ENCODE peak calls at places on chromosome 7, in nine cellular contexts. I is HCT116, Y is WERI-Rb-1, C is left ventricle myocardium inferior, E is fibroblast of lung, G is sigmoid colon, H is adrenal gland, J is esophagus squamous epithelium, V is psoas muscle. O is an unnamed sample.
A peak's percentile ranks its signal among the peaks of the same experiment; 100 is the strongest.

GRCh38 chr7:108454674-108455523 is 1.3 kb downstream of the NRCAM start:
- DNase-seq in I (no peak), Y (peak; percentile 52), C (no peak), E (peak; percentile 54), G (no peak), H (peak; percentile 50), J (no peak), V (no peak), O (no peak)

GRCh38 chr7:94584113-94584512 is 71.8 kb downstream of the SGCE start:
- DNase-seq in I (no peak), Y (no peak), C (no peak), E (peak; percentile 47), G (no peak), H (no peak), J (no peak), V (no peak), O (no peak)

GRCh38 chr7:36208997-36209813 is 56.2 kb downstream of the EEPD1 start:
- DNase-seq in I (no peak), Y (no peak), C (no peak), E (peak; percentile 23), G (peak; percentile 22), H (no peak), J (no peak), V (no peak), O (no peak)

GRCh38 chr7:29140873-29141468 is 5.4 kb downstream of the CPVL start:
- DNase-seq in I (no peak), Y (no peak), C (no peak), E (no peak), G (no peak), H (peak; percentile 19), J (no peak), V (no peak), O (no peak)

GRCh38 chr7:108088729-108089128 is 41.4 kb downstream of the LAMB4 start:
- DNase-seq in I (no peak), Y (no peak), C (no peak), E (peak; percentile 44), G (no peak), H (no peak), J (no peak), V (no peak), O (no peak)

GRCh38 chr7:133484135-133484534 is 231.3 kb downstream of the EXOC4 start:
- DNase-seq in I (no peak), Y (peak; percentile 12), C (no peak), E (peak; percentile 77), G (no peak), H (no peak), J (no peak), V (no peak), O (no peak)

GRCh38 chr7:40350100-40350499 is 215.3 kb downstream of the SUGCT start:
- DNase-seq in I (no peak), Y (no peak), C (no peak), E (no peak), G (no peak), H (no peak), J (no peak), V (no peak), O (no peak)

GRCh38 chr7:143490719-143491306 is 13.1 kb downstream of the TAS2R41 start:
- DNase-seq in I (no peak), Y (peak; percentile 57), C (no peak), E (no peak), G (no peak), H (no peak), J (no peak), V (no peak), O (no peak)

GRCh38 chr7:111741811-111742240 is 179.5 kb upstream of the IMMP2L start:
- DNase-seq in I (peak; percentile 75), Y (peak; percentile 61), C (no peak), E (peak; percentile 63), G (peak; percentile 72), H (peak; percentile 58), J (no peak), V (no peak), O (no peak)

GRCh38 chr7:90833443-90833842 is 237.3 kb downstream of the CDK14 start:
- DNase-seq in I (no peak), Y (no peak), C (no peak), E (peak; percentile 76), G (no peak), H (no peak), J (no peak), V (no peak), O (no peak)

GRCh38 chr7:141264511-141264910 is 190.6 kb downstream of the TMEM178B start:
- DNase-seq in I (no peak), Y (no peak), C (no peak), E (no peak), G (no peak), H (no peak), J (no peak), V (no peak), O (no peak)

GRCh38 chr7:70660154-70660818 is 471.7 kb upstream of the GALNT17 start:
- DNase-seq in I (no peak), Y (no peak), C (no peak), E (no peak), G (no peak), H (no peak), J (no peak), V (no peak), O (no peak)

GRCh38 chr7:87060288-87060537 is 759 bp upstream of the ELAPOR2 start:
- DNase-seq in I (no peak), Y (no peak), C (no peak), E (no peak), G (no peak), H (no peak), J (no peak), V (no peak), O (no peak)

GRCh38 chr7:158083526-158084310 is 503.9 kb downstream of the PTPRN2 start:
- DNase-seq in I (no peak), Y (no peak), C (no peak), E (no peak), G (peak; percentile 40), H (no peak), J (no peak), V (no peak), O (no peak)

GRCh38 chr7:23972057-23972456 is 262.0 kb downstream of the STK31 start:
- DNase-seq in I (no peak), Y (no peak), C (no peak), E (no peak), G (no peak), H (no peak), J (no peak), V (no peak), O (no peak)

GRCh38 chr7:33157311-33157710 is 27.9 kb downstream of the BBS9 start:
- DNase-seq in I (no peak), Y (no peak), C (no peak), E (peak; percentile 19), G (no peak), H (no peak), J (no peak), V (no peak), O (no peak)

GRCh38 chr7:4017081-4017480 is 665.0 kb upstream of the FOXK1 start:
- DNase-seq in I (no peak), Y (no peak), C (no peak), E (no peak), G (no peak), H (no peak), J (no peak), V (no peak), O (no peak)

GRCh38 chr7:151693140-151693539 is 173.4 kb upstream of the RHEB start:
- DNase-seq in I (no peak), Y (no peak), C (peak; percentile 27), E (no peak), G (no peak), H (no peak), J (no peak), V (no peak), O (no peak)
- H3K27ac ChIP-seq in I (no peak overlapping the region), Y (no peak overlapping the region), C (peak overlapping the region; percentile 87), E (no peak overlapping the region), G (no peak overlapping the region), H (no peak overlapping the region), J (no peak overlapping the region), V (no peak overlapping the region), O (no peak overlapping the region)

DNA sequence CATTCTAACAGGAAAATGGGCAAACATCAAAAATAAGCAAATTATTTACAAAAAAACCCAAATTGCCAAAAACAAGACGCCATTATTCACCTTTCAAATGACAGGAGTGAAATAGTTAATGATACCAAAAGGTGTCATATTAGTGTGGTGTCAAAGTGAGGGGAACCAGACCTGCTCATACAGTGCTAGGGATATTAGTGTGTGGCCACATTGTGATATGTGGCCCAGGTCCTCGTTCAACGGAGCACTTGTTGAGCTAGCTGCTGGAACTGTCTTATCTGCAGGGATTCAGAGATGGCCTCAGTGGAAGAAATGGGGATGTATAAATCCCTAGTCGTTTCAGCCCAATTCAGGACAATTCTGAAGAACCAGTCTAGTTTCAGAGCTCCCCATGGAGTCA is 41.2 kb downstream of the GPR85 start:
- DNase-seq in I (no peak), Y (no peak), C (no peak), E (no peak), G (no peak), H (no peak), J (no peak), V (no peak), O (no peak)
- TF ChIP-seq CTCF in I (no peak), Y (no peak), C (no peak), E (no peak), G (no peak), H (no peak), J (no peak), V (no peak), O (no peak)

DNA sequence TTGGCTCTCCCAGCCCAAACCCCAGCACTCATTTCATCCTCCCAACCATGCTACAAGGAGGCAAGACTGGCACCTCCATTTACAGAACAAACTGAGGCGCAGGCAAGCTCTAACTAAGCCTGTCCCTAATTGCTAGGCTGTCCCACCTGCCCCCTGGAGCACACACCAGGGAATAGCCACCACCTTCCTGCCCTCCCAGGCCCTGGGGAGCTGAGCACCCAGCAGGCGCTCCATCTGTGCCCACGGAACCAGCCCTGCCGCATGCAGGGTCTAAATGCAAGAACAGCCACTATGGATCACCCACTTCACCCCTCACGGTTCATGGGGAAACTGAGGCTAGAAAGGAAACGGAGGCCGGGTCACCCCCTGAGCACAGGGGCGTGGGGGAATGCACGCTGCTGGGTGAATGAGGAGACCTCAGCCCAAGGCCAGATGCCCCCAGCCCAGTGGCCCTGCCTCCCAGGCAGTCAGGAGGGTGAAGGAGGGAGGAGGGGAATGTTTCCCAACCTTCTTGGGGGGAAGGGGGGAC is 16.5 kb downstream of the PDGFA start:
- DNase-seq in I (no peak), Y (no peak), C (no peak), E (no peak), G (peak; percentile 58), H (no peak), J (no peak), V (peak; percentile 12), O (peak; percentile 69)
- H3K27ac ChIP-seq in I (no peak overlapping the region), Y (no peak overlapping the region), C (peak overlapping the region; percentile 40), E (no peak overlapping the region), G (peak overlapping the region; percentile 46), H (no peak overlapping the region), J (no peak overlapping the region), V (no peak overlapping the region), O (peak overlapping the region; percentile 75)

DNA sequence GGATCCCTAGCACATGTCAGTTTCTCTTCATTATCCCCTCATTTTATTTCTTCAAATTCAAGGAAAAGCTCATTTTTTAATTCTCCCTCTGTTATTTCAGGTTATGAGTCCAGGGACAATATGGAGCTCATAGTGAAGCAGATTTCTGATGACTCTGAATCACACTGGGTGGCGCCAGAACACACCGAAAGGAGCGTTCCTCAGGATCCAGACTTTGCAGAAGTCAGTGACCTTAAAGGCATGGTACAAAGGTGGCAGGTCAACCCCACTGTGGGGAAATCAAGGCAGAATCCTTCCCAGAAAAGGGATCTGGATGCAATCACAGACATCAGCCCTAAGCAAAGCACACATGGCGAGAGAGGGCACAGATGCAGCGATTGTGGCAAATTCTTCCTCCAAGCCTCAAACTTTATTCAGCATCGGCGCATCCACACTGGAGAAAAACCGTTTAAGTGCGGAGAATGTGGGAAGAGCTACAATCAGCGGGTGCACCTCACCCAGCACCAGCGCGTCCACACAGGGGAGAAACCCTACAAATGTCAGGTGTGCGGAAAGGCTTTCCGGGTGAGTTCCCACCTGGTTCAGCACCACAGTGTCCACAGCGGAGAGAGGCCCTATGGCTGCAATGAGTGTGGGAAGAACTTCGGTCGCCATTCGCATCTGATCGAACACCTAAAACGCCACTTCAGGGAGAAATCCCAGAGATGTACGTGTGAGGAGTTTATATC is 21.4 kb downstream of the ZKSCAN5 start:
- DNase-seq in I (peak; percentile 13), Y (peak; percentile 33), C (no peak), E (no peak), G (no peak), H (no peak), J (no peak), V (no peak), O (no peak)
- TF ChIP-seq CTCF in I (peak; percentile 64), Y (peak; percentile 55), C (no peak), E (peak; percentile 24), G (no peak), H (peak; percentile 2), J (no peak), V (no peak), O (no peak)